ENCODE peak calls at places on chromosomes 3 and 15, in nine cellular contexts. K, F, E, U, T, I, X, S and G are unnamed samples.

GRCh38 chr3:38655708-38656300 is 6.3 kb upstream of the SCN5A start:
- DNase-seq in K (no peak), F (peak; percentile 26), E (peak; percentile 64), U (peak; percentile 47), T (peak; percentile 39), I (peak; percentile 43), X (peak; percentile 74), S (no peak), G (peak; percentile 43)

GRCh38 chr15:31448635-31448979 is 122.0 kb downstream of the KLF13 start:
- DNase-seq in K (no peak), F (no peak), E (no peak), U (no peak), T (no peak), I (no peak), X (no peak), S (no peak), G (no peak)

GRCh38 chr15:50181983-50182232 is at the start of gene SLC27A2:
- DNase-seq in K (no peak), F (no peak), E (peak; percentile 51), U (no peak), T (peak; percentile 2), I (no peak), X (peak; percentile 17), S (no peak), G (peak; percentile 37)

GRCh38 chr3:108029466-108029865 is 61.4 kb downstream of the CD47 start:
- DNase-seq in K (no peak), F (no peak), E (no peak), U (no peak), T (no peak), I (no peak), X (no peak), S (no peak), G (no peak)

GRCh38 chr3:88003115-88003755 is 55.6 kb downstream of the CGGBP1 start:
- DNase-seq in K (no peak), F (peak; percentile 25), E (peak; percentile 63), U (peak; percentile 13), T (peak; percentile 81), I (peak; percentile 27), X (peak; percentile 77), S (no peak), G (peak; percentile 32)

GRCh38 chr3:115186351-115187148 is 39.5 kb upstream of the ZBTB20 start:
- DNase-seq in K (no peak), F (no peak), E (no peak), U (no peak), T (no peak), I (no peak), X (no peak), S (no peak), G (no peak)

GRCh38 chr3:129599607-129600006 is 6.9 kb downstream of the PLXND1 start:
- DNase-seq in K (peak; percentile 83), F (no peak), E (peak; percentile 47), U (no peak), T (peak; percentile 69), I (no peak), X (peak; percentile 71), S (peak; percentile 36), G (no peak)

GRCh38 chr15:41629883-41630282 is 30.3 kb upstream of the MGA start:
- DNase-seq in K (no peak), F (no peak), E (no peak), U (no peak), T (no peak), I (no peak), X (no peak), S (no peak), G (no peak)

GRCh38 chr3:126342211-126342610 is 15.0 kb downstream of the KLF15 start:
- DNase-seq in K (no peak), F (no peak), E (no peak), U (no peak), T (no peak), I (no peak), X (no peak), S (peak; percentile 2), G (no peak)

GRCh38 chr3:126344380-126345041 is 12.7 kb downstream of the KLF15 start:
- DNase-seq in K (no peak), F (no peak), E (no peak), U (peak; percentile 1), T (no peak), I (no peak), X (no peak), S (no peak), G (no peak)

GRCh38 chr3:126343675-126344074 is 13.5 kb downstream of the KLF15 start:
- DNase-seq in K (no peak), F (no peak), E (no peak), U (no peak), T (no peak), I (no peak), X (no peak), S (peak; percentile 79), G (no peak)

GRCh38 chr3:126341755-126342150 is 15.5 kb downstream of the KLF15 start:
- DNase-seq in K (no peak), F (no peak), E (no peak), U (no peak), T (no peak), I (no peak), X (no peak), S (no peak), G (no peak)

GRCh38 chr3:126342991-126343661 is 14.1 kb downstream of the KLF15 start:
- DNase-seq in K (no peak), F (no peak), E (no peak), U (peak; percentile 42), T (peak; percentile 17), I (no peak), X (peak; percentile 33), S (peak; percentile 52), G (peak; percentile 26)
- TF ChIP-seq CTCF in K (no peak), F (no peak), E (no peak), U (no peak), T (no peak), I (no peak), X (peak; percentile 20), S (no peak), G (no peak)

GRCh38 chr3:58659051-58659675 is 7.4 kb downstream of the FAM3D start:
- DNase-seq in K (no peak), F (no peak), E (peak; percentile 39), U (no peak), T (peak; percentile 59), I (no peak), X (peak; percentile 64), S (no peak), G (no peak)
- TF ChIP-seq CTCF in K (peak; percentile 15), F (peak; percentile 41), E (peak; percentile 33), U (peak; percentile 30), T (peak; percentile 48), I (no peak), X (peak; percentile 67), S (peak; percentile 28), G (peak; percentile 46)

GRCh38 chr3:98188553-98188952 is 22.1 kb downstream of the OR5H15 start:
- DNase-seq in K (no peak), F (no peak), E (peak; percentile 7), U (no peak), T (no peak), I (peak; percentile 7), X (peak; percentile 15), S (no peak), G (no peak)
- TF ChIP-seq CTCF in K (no peak), F (peak; percentile 6), E (no peak), U (no peak), T (peak; percentile 13), I (peak; percentile 36), X (no peak), S (peak; percentile 20), G (peak; percentile 36)

GRCh38 chr15:70121656-70122297 is 24.1 kb upstream of the TLE3 start:
- DNase-seq in K (peak; percentile 59), F (peak; percentile 45), E (peak; percentile 54), U (no peak), T (peak; percentile 94), I (no peak), X (peak; percentile 94), S (no peak), G (no peak)
- TF ChIP-seq CTCF in K (no peak), F (no peak), E (peak; percentile 25), U (no peak), T (peak; percentile 26), I (peak; percentile 15), X (peak; percentile 26), S (no peak), G (no peak)

GRCh38 chr15:85579957-85580694 is 199.7 kb downstream of the AKAP13 start:
- DNase-seq in K (peak; percentile 53), F (no peak), E (peak; percentile 80), U (no peak), T (peak; percentile 82), I (no peak), X (peak; percentile 46), S (no peak), G (no peak)
- TF ChIP-seq CTCF in K (no peak), F (no peak), E (peak; percentile 66), U (no peak), T (no peak), I (no peak), X (peak; percentile 34), S (peak; percentile 16), G (no peak)